ENCODE peak calls at places on chromosomes 3 and 15, in four cellular contexts. One of them, this sample, is unnamed.
A peak's percentile ranks its signal among the peaks of the same experiment; 100 is the strongest.

GRCh38 chr15:69973102-69973714 is 124.5 kb downstream of the TLE3 start:
- DNase-seq in amniotic stem cell: peak; percentile 5
- DNase-seq in effector memory CD8-positive, alpha-beta T cell: no peak
- DNase-seq in body of pancreas: peak; percentile 31
- DNase-seq in this sample: peak; percentile 73

GRCh38 chr15:71329041-71329440 is 213.8 kb downstream of the THSD4 start:
- DNase-seq in amniotic stem cell: no peak
- DNase-seq in body of pancreas: peak; percentile 22
- DNase-seq in effector memory CD8-positive, alpha-beta T cell: no peak
- DNase-seq in this sample: no peak

GRCh38 chr15:57218826-57219576 is 157.3 kb upstream of the CGNL1 start:
- DNase-seq in effector memory CD8-positive, alpha-beta T cell: no peak
- DNase-seq in body of pancreas: no peak
- DNase-seq in amniotic stem cell: peak; percentile 9
- DNase-seq in this sample: no peak

GRCh38 chr3:128794067-128794768 is 68.2 kb downstream of the RAB7A start:
- DNase-seq in effector memory CD8-positive, alpha-beta T cell: no peak
- DNase-seq in body of pancreas: no peak
- DNase-seq in amniotic stem cell: peak; percentile 45
- DNase-seq in this sample: no peak

GRCh38 chr3:183766745-183767606 is 58.4 kb downstream of the MAP6D1 start:
- DNase-seq in effector memory CD8-positive, alpha-beta T cell: peak; percentile 68
- DNase-seq in body of pancreas: peak; percentile 82
- DNase-seq in amniotic stem cell: no peak
- DNase-seq in this sample: peak; percentile 19

GRCh38 chr3:37824090-37824953 is 37.4 kb upstream of the CTDSPL start:
- DNase-seq in body of pancreas: no peak
- DNase-seq in amniotic stem cell: no peak
- DNase-seq in effector memory CD8-positive, alpha-beta T cell: no peak
- DNase-seq in this sample: no peak

GRCh38 chr15:62244762-62245161 is 79.7 kb upstream of the C2CD4B start:
- DNase-seq in effector memory CD8-positive, alpha-beta T cell: no peak
- DNase-seq in body of pancreas: peak; percentile 67
- DNase-seq in amniotic stem cell: no peak
- DNase-seq in this sample: no peak

GRCh38 chr15:78092111-78093041 is at the start of gene SH2D7:
- DNase-seq in amniotic stem cell: no peak
- DNase-seq in effector memory CD8-positive, alpha-beta T cell: no peak
- DNase-seq in body of pancreas: no peak
- DNase-seq in this sample: no peak

GRCh38 chr3:21835266-21835665 is 84.3 kb upstream of the ZNF385D start:
- DNase-seq in body of pancreas: no peak
- DNase-seq in effector memory CD8-positive, alpha-beta T cell: no peak
- DNase-seq in amniotic stem cell: no peak
- DNase-seq in this sample: no peak

GRCh38 chr3:182795383-182795782 is 2.1 kb downstream of the ATP11B start:
- DNase-seq in body of pancreas: no peak
- DNase-seq in effector memory CD8-positive, alpha-beta T cell: peak; percentile 39
- DNase-seq in amniotic stem cell: no peak
- DNase-seq in this sample: peak; percentile 10

GRCh38 chr3:149395107-149396089 is 17.9 kb upstream of the TM4SF1 start:
- DNase-seq in effector memory CD8-positive, alpha-beta T cell: no peak
- DNase-seq in body of pancreas: peak; percentile 71
- DNase-seq in amniotic stem cell: no peak
- DNase-seq in this sample: no peak

GRCh38 chr3:51137715-51138114 is 247.4 kb upstream of the MANF start:
- DNase-seq in amniotic stem cell: no peak
- DNase-seq in body of pancreas: no peak
- DNase-seq in effector memory CD8-positive, alpha-beta T cell: no peak
- DNase-seq in this sample: no peak

GRCh38 chr3:52232279-52233107 is 6.5 kb downstream of the TWF2 start:
- DNase-seq in amniotic stem cell: no peak
- DNase-seq in effector memory CD8-positive, alpha-beta T cell: no peak
- DNase-seq in body of pancreas: no peak
- DNase-seq in this sample: no peak

GRCh38 chr15:29676961-29677402 is 145.3 kb downstream of the TJP1 start:
- DNase-seq in amniotic stem cell: no peak
- DNase-seq in body of pancreas: no peak
- DNase-seq in effector memory CD8-positive, alpha-beta T cell: no peak
- DNase-seq in this sample: no peak

GRCh38 chr3:118587037-118587741 is 447.5 kb downstream of the IGSF11 start:
- DNase-seq in effector memory CD8-positive, alpha-beta T cell: no peak
- DNase-seq in body of pancreas: no peak
- DNase-seq in amniotic stem cell: no peak
- DNase-seq in this sample: no peak

GRCh38 chr3:67578416-67578815 is 76.0 kb downstream of the SUCLG2 start:
- DNase-seq in body of pancreas: no peak
- DNase-seq in effector memory CD8-positive, alpha-beta T cell: no peak
- DNase-seq in amniotic stem cell: no peak
- DNase-seq in this sample: no peak

GRCh38 chr3:24042174-24042878 is 97.2 kb downstream of the NR1D2 start:
- DNase-seq in body of pancreas: no peak
- DNase-seq in amniotic stem cell: no peak
- DNase-seq in effector memory CD8-positive, alpha-beta T cell: no peak
- DNase-seq in this sample: no peak

GRCh38 chr3:143707848-143708247 is 140.4 kb downstream of the SLC9A9 start:
- DNase-seq in effector memory CD8-positive, alpha-beta T cell: no peak
- DNase-seq in amniotic stem cell: no peak
- DNase-seq in body of pancreas: no peak
- DNase-seq in this sample: no peak

GRCh38 chr3:130258532-130258952 is 86.9 kb upstream of the COL6A5 start:
- DNase-seq in amniotic stem cell: no peak
- DNase-seq in effector memory CD8-positive, alpha-beta T cell: no peak
- DNase-seq in body of pancreas: no peak
- DNase-seq in this sample: no peak

GRCh38 chr3:183687705-183688104 is 9.9 kb upstream of the YEATS2 start:
- DNase-seq in amniotic stem cell: no peak
- DNase-seq in effector memory CD8-positive, alpha-beta T cell: no peak
- DNase-seq in body of pancreas: no peak
- DNase-seq in this sample: no peak

GRCh38 chr3:65251375-65251774 is 563.6 kb upstream of the ADAMTS9 start:
- DNase-seq in body of pancreas: no peak
- DNase-seq in effector memory CD8-positive, alpha-beta T cell: no peak
- DNase-seq in amniotic stem cell: no peak
- DNase-seq in this sample: no peak